ENCODE peak calls at places on chromosomes 4 and X, in five cellular contexts. T is upper lobe of right lung, A is keratinocyte, Q is IMR-90, G is astrocyte. W is an unnamed sample.
A peak's percentile ranks its signal among the peaks of the same experiment; 100 is the strongest.

GRCh38 chr4:175971393-175972179 is 94.1 kb upstream of the WDR17 start:
- DNase-seq in T (no peak), A (no peak), Q (no peak), G (peak; percentile 27), W (no peak)

GRCh38 chrX:70998402-70999027 is 67.6 kb upstream of the SLC7A3 start:
- DNase-seq in T (no peak), A (peak; percentile 38), Q (peak; percentile 47), G (peak; percentile 57), W (peak; percentile 49)

GRCh38 chr4:108350332-108350731 is 181.6 kb upstream of the LEF1 start:
- DNase-seq in T (no peak), A (no peak), Q (no peak), G (no peak), W (no peak)

GRCh38 chr4:146590801-146591200 is 47.9 kb upstream of the POU4F2 start:
- DNase-seq in T (no peak), A (no peak), Q (no peak), G (no peak), W (no peak)

GRCh38 chrX:119492463-119492862 is 24.2 kb downstream of the SLC25A5 start:
- DNase-seq in T (no peak), A (no peak), Q (no peak), G (no peak), W (no peak)

GRCh38 chr4:183823394-183823793 is 81.7 kb upstream of the STOX2 start:
- DNase-seq in T (no peak), A (no peak), Q (peak; percentile 41), G (peak; percentile 79), W (peak; percentile 20)

GRCh38 chr4:154642361-154642760 is 29.9 kb upstream of the FGG start:
- DNase-seq in T (no peak), A (no peak), Q (no peak), G (no peak), W (no peak)

GRCh38 chrX:66914082-66914481 is 275.2 kb upstream of the EDA2R start:
- DNase-seq in T (no peak), A (no peak), Q (no peak), G (no peak), W (no peak)

GRCh38 chr4:22502895-22503814 is 12.7 kb downstream of the ADGRA3 start:
- DNase-seq in T (no peak), A (no peak), Q (peak; percentile 40), G (peak; percentile 70), W (no peak)

GRCh38 chr4:125368684-125369083 is 53.9 kb downstream of the FAT4 start:
- DNase-seq in T (no peak), A (no peak), Q (peak; percentile 84), G (peak; percentile 87), W (no peak)

GRCh38 chr4:154503598-154503997 is 12.0 kb upstream of the DCHS2 start:
- DNase-seq in T (no peak), A (no peak), Q (peak; percentile 5), G (peak; percentile 8), W (no peak)

GRCh38 chrX:17440836-17441235 is 65.8 kb downstream of the NHS start:
- DNase-seq in T (no peak), A (no peak), Q (no peak), G (no peak), W (no peak)

GRCh38 chr4:40564004-40564403 is 65.7 kb downstream of the RBM47 start:
- DNase-seq in T (no peak), A (no peak), Q (no peak), G (no peak), W (no peak)

GRCh38 chrX:10979956-10980355 is 131.2 kb upstream of the HCCS start:
- DNase-seq in T (no peak), A (no peak), Q (peak; percentile 20), G (peak; percentile 14), W (no peak)

GRCh38 chr4:2796261-2797187 is 3.6 kb downstream of the SH3BP2 start:
- DNase-seq in T (peak; percentile 70), A (peak; percentile 69), Q (peak; percentile 52), G (peak; percentile 46), W (peak; percentile 88)

GRCh38 chr4:138090918-138091659 is 151.1 kb downstream of the SLC7A11 start:
- DNase-seq in T (no peak), A (no peak), Q (no peak), G (no peak), W (no peak)

GRCh38 chr4:141375855-141376254 is 155.2 kb downstream of the ZNF330 start:
- DNase-seq in T (no peak), A (peak; percentile 57), Q (peak; percentile 93), G (peak; percentile 90), W (peak; percentile 78)

GRCh38 chr4:16092682-16093319 is 9.0 kb upstream of the PROM1 start:
- DNase-seq in T (no peak), A (no peak), Q (no peak), G (no peak), W (no peak)

GRCh38 chrX:12777670-12778069 is 13.5 kb upstream of the PRPS2 start:
- DNase-seq in T (no peak), A (no peak), Q (no peak), G (no peak), W (no peak)

GRCh38 chr4:6008766-6009385 is 9.4 kb downstream of the C4orf50 start:
- DNase-seq in T (peak; percentile 52), A (no peak), Q (no peak), G (no peak), W (no peak)

DNA sequence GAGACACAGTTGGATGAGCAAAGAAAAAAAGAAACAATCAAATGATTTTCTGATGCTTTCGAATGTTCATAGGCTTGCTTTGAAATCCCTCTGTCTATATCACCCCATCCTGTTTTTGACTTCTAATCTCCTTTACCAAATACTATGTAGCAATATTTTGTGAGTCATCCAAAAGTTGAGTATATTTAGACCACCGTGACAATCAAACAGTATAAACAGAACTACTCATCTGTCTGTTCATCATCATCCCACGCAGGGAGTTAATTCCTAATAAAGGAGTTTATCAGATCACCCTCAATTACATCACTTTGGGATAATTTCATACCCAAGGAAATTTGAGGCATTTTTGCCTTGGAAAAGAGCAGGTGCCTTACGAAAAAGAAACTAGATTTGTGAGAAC is 212.9 kb downstream of the CBR4 start:
- DNase-seq in T (no peak), A (no peak), Q (peak; percentile 94), G (peak; percentile 92), W (peak; percentile 44)
- H3K27ac ChIP-seq in T (peak overlapping the region; percentile 24), A (peak overlapping the region; percentile 74), Q (no peak overlapping the region), G (peak overlapping the region; percentile 97), W (peak overlapping the region; percentile 43)

GRCh38 chr4:127601029-127601428 is 31.7 kb upstream of the INTU start:
- DNase-seq in T (no peak), A (no peak), Q (peak; percentile 43), G (peak; percentile 2), W (no peak)
- H3K27ac ChIP-seq in T (no peak overlapping the region), A (no peak overlapping the region), Q (no peak overlapping the region), G (no peak overlapping the region), W (no peak overlapping the region)

GRCh38 chr4:188018262-188018661 is 22.7 kb downstream of the ZFP42 start:
- DNase-seq in T (no peak), A (no peak), Q (no peak), G (no peak), W (no peak)

GRCh38 chr4:188023682-188024081 is 28.1 kb downstream of the ZFP42 start:
- DNase-seq in T (no peak), A (no peak), Q (peak; percentile 26), G (peak; percentile 20), W (no peak)

GRCh38 chr4:188016754-188017153 is 21.2 kb downstream of the ZFP42 start:
- DNase-seq in T (no peak), A (no peak), Q (no peak), G (no peak), W (no peak)

GRCh38 chr4:188025476-188025875 is 29.9 kb downstream of the ZFP42 start:
- DNase-seq in T (no peak), A (no peak), Q (no peak), G (no peak), W (no peak)

DNA sequence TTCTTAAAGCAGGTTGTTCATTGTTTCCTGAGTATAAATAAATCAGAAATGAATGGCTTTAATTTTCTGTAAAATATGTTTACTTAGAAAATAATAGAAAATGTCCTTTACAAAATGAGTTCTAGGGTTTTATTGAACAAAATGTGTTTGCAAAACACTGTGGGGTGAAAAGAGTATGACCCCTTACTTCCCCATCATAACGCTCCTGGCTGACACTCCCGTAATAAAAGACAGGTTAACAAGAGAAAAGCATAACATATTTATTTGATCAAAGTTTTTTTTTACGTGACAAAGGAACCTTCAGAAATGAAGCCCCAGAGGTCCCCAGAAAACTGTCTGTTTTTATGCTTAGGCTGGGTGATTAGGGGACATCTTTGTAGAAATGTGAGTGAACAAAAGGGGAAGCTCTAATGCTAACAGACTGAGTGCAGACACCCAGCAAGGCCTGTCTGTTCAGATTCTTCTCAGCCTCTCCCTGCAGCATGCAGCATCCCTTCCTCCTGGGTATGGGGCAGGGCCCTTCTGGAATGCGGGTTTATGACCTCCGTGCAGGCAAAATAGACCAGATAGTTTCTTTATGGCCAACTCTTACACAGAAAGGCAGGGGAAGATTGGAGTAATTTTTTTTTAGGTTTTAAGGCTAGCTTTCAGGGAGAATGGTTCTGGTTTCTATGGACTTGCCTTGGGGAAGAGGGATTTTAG is 26.1 kb downstream of the ZFP42 start:
- DNase-seq in T (no peak), A (no peak), Q (no peak), G (no peak), W (no peak)
- H3K27ac ChIP-seq in T (no peak overlapping the region), A (no peak overlapping the region), Q (no peak overlapping the region), G (no peak overlapping the region), W (peak overlapping the region; percentile 40)

DNA sequence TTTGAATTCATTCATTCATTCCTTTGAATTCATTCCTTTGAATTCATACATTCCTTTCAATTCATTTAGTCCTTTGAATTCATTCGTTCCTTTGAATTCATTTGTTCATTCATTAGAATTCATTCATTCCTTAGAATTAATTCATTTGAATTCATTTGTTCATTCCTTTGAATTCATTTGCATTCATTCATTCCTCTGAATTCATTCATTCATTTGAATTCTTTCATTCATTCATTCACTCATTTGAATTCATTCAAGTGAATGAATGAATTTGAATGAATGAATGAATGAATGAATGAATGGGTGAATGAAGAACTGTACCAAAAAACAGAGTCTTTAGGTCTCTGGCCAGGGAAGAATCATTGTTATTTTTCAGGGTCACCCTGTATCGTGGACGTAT is 216.6 kb downstream of the DHRSX start:
- DNase-seq in T (no peak), A (no peak), Q (no peak), G (no peak), W (no peak)
- H3K27ac ChIP-seq in T (no peak overlapping the region), A (no peak overlapping the region), Q (no peak overlapping the region), G (no peak overlapping the region), W (no peak overlapping the region)

GRCh38 chr4:52877694-52878093 is 15.6 kb downstream of the RASL11B start:
- DNase-seq in T (no peak), A (no peak), Q (peak; percentile 16), G (no peak), W (no peak)
- H3K27ac ChIP-seq in T (no peak overlapping the region), A (no peak overlapping the region), Q (no peak overlapping the region), G (no peak overlapping the region), W (no peak overlapping the region)

DNA sequence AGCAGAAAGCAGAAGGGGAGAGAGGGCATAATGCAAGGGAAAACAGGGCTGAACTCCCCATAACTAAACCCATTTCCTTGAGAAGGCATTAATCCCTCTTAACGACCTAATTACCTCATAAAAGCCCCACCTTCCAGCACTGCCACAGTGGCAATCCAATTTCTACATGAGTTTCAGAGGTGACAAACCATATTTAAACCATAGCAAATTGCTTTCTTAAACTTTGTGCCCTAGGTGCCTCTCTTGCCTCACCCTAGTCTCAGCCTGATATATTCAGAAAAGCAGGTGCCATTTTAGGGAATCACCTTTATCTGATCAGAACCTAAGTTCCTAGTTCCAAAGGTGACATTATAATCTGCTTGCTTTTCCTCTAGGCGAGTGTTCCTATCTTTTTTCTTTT is 48.9 kb downstream of the SLC34A2 start:
- DNase-seq in T (no peak), A (no peak), Q (no peak), G (no peak), W (no peak)
- H3K27ac ChIP-seq in T (no peak overlapping the region), A (no peak overlapping the region), Q (no peak overlapping the region), G (no peak overlapping the region), W (no peak overlapping the region)